ENCODE peak calls at places on chromosomes 11 and 22, in ten cellular contexts. K is body of pancreas, Y is transverse colon, F is GM12864, Q is fibroblast of pulmonary artery, G is mucosa of descending colon, C is BE2C, N is K562, X is esophagus squamous epithelium, J is lung. L is an unnamed sample.

GRCh38 chr22:41358927-41359326 is 22.8 kb upstream of the TEF start:
- DNase-seq in K (no peak), Y (no peak), F (no peak), Q (no peak), G (no peak), C (no peak), N (peak; percentile 52), X (no peak), J (no peak), L (no peak)

GRCh38 chr11:3160252-3161031 is 4.7 kb downstream of the OSBPL5 start:
- DNase-seq in K (peak; percentile 77), Y (peak; percentile 84), F (no peak), Q (peak; percentile 92), G (peak; percentile 86), C (peak; percentile 82), N (no peak), X (no peak), J (peak; percentile 84), L (peak; percentile 73)

GRCh38 chr22:29621761-29622526 is 18.5 kb downstream of the NF2 start:
- DNase-seq in K (no peak), Y (no peak), F (no peak), Q (peak; percentile 92), G (no peak), C (no peak), N (no peak), X (no peak), J (no peak), L (peak; percentile 92)

GRCh38 chr22:36332623-36333331 is 55.0 kb downstream of the MYH9 start:
- DNase-seq in K (peak; percentile 48), Y (peak; percentile 55), F (peak; percentile 60), Q (peak; percentile 73), G (no peak), C (no peak), N (no peak), X (no peak), J (no peak), L (no peak)

GRCh38 chr11:107733518-107733917 is 21.7 kb upstream of the SLN start:
- DNase-seq in K (no peak), Y (no peak), F (no peak), Q (no peak), G (no peak), C (no peak), N (no peak), X (no peak), J (no peak), L (no peak)

GRCh38 chr11:61587541-61587941 is 6.7 kb upstream of the SYT7 start:
- DNase-seq in K (peak; percentile 33), Y (peak; percentile 54), F (no peak), Q (no peak), G (peak; percentile 66), C (no peak), N (peak; percentile 41), X (no peak), J (peak; percentile 47), L (no peak)

GRCh38 chr22:46734830-46735453 is 3.1 kb downstream of the CERK start:
- DNase-seq in K (no peak), Y (peak; percentile 72), F (peak; percentile 53), Q (no peak), G (peak; percentile 85), C (peak; percentile 60), N (no peak), X (no peak), J (peak; percentile 63), L (no peak)

GRCh38 chr11:112809429-112809828 is 151.8 kb upstream of the NCAM1 start:
- DNase-seq in K (no peak), Y (no peak), F (no peak), Q (no peak), G (no peak), C (no peak), N (no peak), X (no peak), J (no peak), L (no peak)

GRCh38 chr11:126054882-126055281 is 7.8 kb downstream of the CDON start:
- DNase-seq in K (no peak), Y (no peak), F (no peak), Q (no peak), G (no peak), C (no peak), N (no peak), X (no peak), J (no peak), L (no peak)

GRCh38 chr11:70281114-70281729 is 10.7 kb downstream of the PPFIA1 start:
- DNase-seq in K (no peak), Y (no peak), F (no peak), Q (peak; percentile 76), G (no peak), C (no peak), N (no peak), X (no peak), J (no peak), L (no peak)

GRCh38 chr11:123707606-123708205 is 33.8 kb downstream of the ZNF202 start:
- DNase-seq in K (peak; percentile 65), Y (peak; percentile 58), F (peak; percentile 19), Q (peak; percentile 85), G (no peak), C (peak; percentile 81), N (peak; percentile 60), X (no peak), J (peak; percentile 34), L (no peak)

GRCh38 chr11:131867457-131868257 is 497.2 kb downstream of the NTM start:
- DNase-seq in K (peak; percentile 71), Y (peak; percentile 47), F (peak; percentile 25), Q (peak; percentile 92), G (no peak), C (peak; percentile 15), N (no peak), X (no peak), J (peak; percentile 54), L (peak; percentile 34)

GRCh38 chr22:24947881-24948280 is 1.4 kb upstream of the LHFPL7 start:
- DNase-seq in K (no peak), Y (no peak), F (no peak), Q (no peak), G (no peak), C (no peak), N (no peak), X (no peak), J (no peak), L (no peak)

GRCh38 chr22:19845369-19845722 is 9.3 kb downstream of the GNB1L start:
- DNase-seq in K (no peak), Y (no peak), F (no peak), Q (no peak), G (no peak), C (no peak), N (peak; percentile 72), X (no peak), J (no peak), L (no peak)

GRCh38 chr22:19843857-19844422 is 10.7 kb downstream of the GNB1L start:
- DNase-seq in K (no peak), Y (no peak), F (no peak), Q (no peak), G (peak; percentile 48), C (no peak), N (no peak), X (no peak), J (no peak), L (no peak)

GRCh38 chr22:19843107-19843856 is 11.4 kb downstream of the GNB1L start:
- DNase-seq in K (no peak), Y (no peak), F (no peak), Q (no peak), G (no peak), C (no peak), N (no peak), X (no peak), J (no peak), L (no peak)

GRCh38 chr22:19846620-19847344 is 7.9 kb downstream of the GNB1L start:
- DNase-seq in K (no peak), Y (no peak), F (no peak), Q (no peak), G (no peak), C (no peak), N (no peak), X (no peak), J (no peak), L (no peak)

GRCh38 chr22:19844423-19845368 is 10.0 kb downstream of the GNB1L start:
- DNase-seq in K (no peak), Y (no peak), F (no peak), Q (peak; percentile 47), G (peak; percentile 67), C (peak; percentile 51), N (no peak), X (no peak), J (peak; percentile 59), L (no peak)
- TF ChIP-seq CTCF in K (no peak), Y (no peak), F (no peak), Q (no peak), G (no peak), C (peak; percentile 1), N (no peak), X (no peak), J (no peak), L (no peak)

DNA sequence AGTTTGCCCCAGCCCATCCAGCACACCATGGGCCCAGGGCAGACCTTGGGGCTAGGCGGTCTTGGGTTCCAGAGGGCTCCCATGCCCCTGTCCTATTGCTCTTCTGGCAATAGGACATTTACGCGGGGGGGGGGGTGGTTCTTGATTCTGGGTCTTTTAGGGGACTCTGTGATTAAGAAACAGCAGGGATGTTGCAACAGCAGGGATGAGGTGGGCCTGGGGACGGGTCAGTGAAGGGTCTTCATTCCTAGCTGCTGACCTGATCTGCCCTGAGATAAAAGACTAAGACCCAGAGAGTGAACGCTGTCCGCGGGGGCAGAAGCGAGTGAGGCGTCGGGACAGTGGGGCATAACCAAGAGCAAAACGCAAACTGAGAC is 418 bp upstream of the ADAMTS15 start:
- DNase-seq in K (no peak), Y (no peak), F (no peak), Q (no peak), G (no peak), C (no peak), N (no peak), X (no peak), J (no peak), L (no peak)
- H3K4me3 ChIP-seq in K (peak overlapping the region; percentile 26), Y (peak overlapping the region; percentile 61), F (no peak overlapping the region), Q (peak overlapping the region; percentile 70), G (no peak overlapping the region), C (peak overlapping the region; percentile 57), N (no peak overlapping the region), X (peak overlapping the region; percentile 36), J (no peak overlapping the region), L (peak overlapping the region; percentile 65)

DNA sequence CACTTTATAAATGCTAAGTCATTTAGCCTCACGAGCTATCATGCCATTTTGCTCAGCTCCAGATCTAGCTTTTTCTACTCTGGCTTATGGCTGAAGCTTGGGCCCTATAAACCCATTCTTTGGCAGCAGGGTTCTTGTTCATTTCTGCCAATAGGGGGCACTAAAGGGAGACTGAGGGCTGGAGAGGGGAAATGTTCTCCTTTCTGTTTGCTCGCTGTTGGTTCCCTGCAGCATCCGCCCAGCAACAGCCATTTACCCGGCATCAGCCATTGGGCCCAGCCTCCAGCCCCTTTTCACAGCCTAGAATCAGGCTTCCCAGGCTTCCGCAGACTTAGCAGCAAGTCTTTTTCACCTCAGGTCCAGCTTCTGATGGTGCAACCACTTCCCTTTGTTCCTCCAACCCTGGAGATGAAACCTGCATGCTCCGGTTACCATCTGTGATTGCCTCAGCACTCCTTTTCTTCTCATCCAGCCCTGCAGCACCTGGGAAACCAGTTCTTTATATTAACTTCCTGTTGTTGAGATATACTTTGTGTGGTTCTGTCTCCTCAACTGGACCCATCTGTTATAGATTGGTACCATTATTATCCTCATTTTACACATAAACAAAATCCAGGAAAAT is 4.2 kb upstream of the ME3 start:
- DNase-seq in K (no peak), Y (no peak), F (no peak), Q (peak; percentile 27), G (peak; percentile 50), C (peak; percentile 32), N (peak; percentile 59), X (no peak), J (no peak), L (no peak)
- TF ChIP-seq CTCF in K (peak; percentile 6), Y (peak; percentile 34), F (peak; percentile 43), Q (peak; percentile 29), G (no peak), C (peak; percentile 56), N (peak; percentile 79), X (peak; percentile 20), J (no peak), L (peak; percentile 48)

GRCh38 chr11:60455531-60456042 is at the start of gene MS4A1:
- DNase-seq in K (no peak), Y (peak; percentile 8), F (peak; percentile 92), Q (no peak), G (no peak), C (no peak), N (no peak), X (no peak), J (no peak), L (no peak)
- H3K4me3 ChIP-seq in K (no peak within 1 kb of the TSS), Y (no peak within 1 kb of the TSS), F (peak within 1 kb of the TSS; percentile 58), Q (no peak within 1 kb of the TSS), G (no peak within 1 kb of the TSS), C (no peak within 1 kb of the TSS), N (no peak within 1 kb of the TSS), X (no peak within 1 kb of the TSS), J (no peak within 1 kb of the TSS), L (no peak within 1 kb of the TSS)